ENCODE peak calls at places on chromosomes 4 and X, in six cellular contexts. I, U, F, Q, C and O are unnamed samples.

GRCh38 chr4:141826260-141826659 is 189.9 kb downstream of the IL15 start:
- DNase-seq in Q (no peak), F (no peak), U (no peak), C (no peak), I (no peak), O (no peak)

GRCh38 chrX:40171513-40172168 is 73.9 kb upstream of the BCOR start:
- DNase-seq in U (no peak), F (peak), C (peak), Q (no peak), I (peak), O (no peak)

GRCh38 chrX:24498181-24498580 is 33.1 kb downstream of the PDK3 start:
- DNase-seq in U (no peak), Q (peak), C (peak), I (no peak), F (no peak), O (no peak)

GRCh38 chr4:92483341-92483740 is 179.6 kb downstream of the GRID2 start:
- DNase-seq in C (no peak), I (no peak), F (no peak), Q (no peak), U (no peak), O (no peak)

GRCh38 chr4:43253511-43253910 is 361.0 kb downstream of the GRXCR1 start:
- DNase-seq in C (no peak), I (no peak), Q (no peak), U (no peak), F (no peak), O (no peak)

GRCh38 chr4:152488246-152488645 is 47.6 kb downstream of the FBXW7 start:
- DNase-seq in I (no peak), Q (no peak), U (no peak), F (no peak), C (no peak), O (no peak)

GRCh38 chr4:112526061-112526460 is 10.1 kb upstream of the NEUROG2 start:
- DNase-seq in Q (no peak), F (no peak), I (no peak), C (no peak), U (no peak), O (no peak)

GRCh38 chr4:76342191-76342590 is 35.7 kb downstream of the STBD1 start:
- DNase-seq in Q (no peak), I (no peak), U (no peak), F (no peak), C (no peak), O (no peak)

GRCh38 chrX:83339724-83340123 is 168.4 kb upstream of the POU3F4 start:
- DNase-seq in F (no peak), U (no peak), I (no peak), C (no peak), Q (no peak), O (no peak)

GRCh38 chr4:8297691-8298485 is 28.3 kb downstream of the HTRA3 start:
- DNase-seq in C (no peak), Q (no peak), U (no peak), I (peak), F (peak), O (no peak)

GRCh38 chr4:112765317-112765989 is 128.5 kb downstream of the LARP7 start:
- DNase-seq in C (no peak), Q (peak), F (no peak), U (no peak), I (no peak), O (no peak)

GRCh38 chrX:149528381-149528780 is 12.4 kb upstream of the EOLA1 start:
- DNase-seq in C (no peak), Q (no peak), U (no peak), F (no peak), I (no peak), O (no peak)

GRCh38 chrX:85244411-85245210 is 820 bp downstream of the ZNF711 start:
- DNase-seq in C (peak), I (no peak), Q (peak), U (no peak), F (peak), O (no peak)

GRCh38 chr4:109078724-109079123 is 223.7 kb downstream of the COL25A1 start:
- DNase-seq in U (no peak), I (no peak), Q (no peak), F (no peak), C (no peak), O (no peak)

GRCh38 chrX:28854637-28855036 is 267.4 kb downstream of the IL1RAPL1 start:
- DNase-seq in C (no peak), U (no peak), F (no peak), Q (no peak), I (no peak), O (no peak)